ENCODE peak calls at places on chromosomes 4 and X, in four cellular contexts. One of them, this sample, is unnamed.

GRCh38 chr4:688695-689497 is at the start of gene SLC49A3:
- DNase-seq in IMR-90: no peak
- DNase-seq in testis: no peak
- DNase-seq in GM12878: no peak
- DNase-seq in this sample: no peak

GRCh38 chr4:122531514-122531913 is 75.0 kb upstream of the IL2 start:
- DNase-seq in IMR-90: no peak
- DNase-seq in testis: no peak
- DNase-seq in GM12878: no peak
- DNase-seq in this sample: no peak

GRCh38 chrX:33133320-33133719 is 78.0 kb downstream of the DMD start:
- DNase-seq in IMR-90: no peak
- DNase-seq in testis: no peak
- DNase-seq in GM12878: no peak
- DNase-seq in this sample: no peak

GRCh38 chr4:126572264-126572663 is 1060.5 kb upstream of the INTU start:
- DNase-seq in IMR-90: no peak
- DNase-seq in testis: no peak
- DNase-seq in GM12878: no peak
- DNase-seq in this sample: no peak

GRCh38 chr4:184142121-184143000 is 75.3 kb downstream of the ENPP6 start:
- DNase-seq in IMR-90: no peak
- DNase-seq in testis: no peak
- DNase-seq in GM12878: no peak
- DNase-seq in this sample: no peak

GRCh38 chr4:100083289-100083688 is 107.0 kb downstream of the DDIT4L start:
- DNase-seq in IMR-90: no peak
- DNase-seq in testis: no peak
- DNase-seq in GM12878: no peak
- DNase-seq in this sample: no peak

GRCh38 chrX:119478504-119478903 is 10.3 kb downstream of the SLC25A5 start:
- DNase-seq in IMR-90: no peak
- DNase-seq in testis: no peak
- DNase-seq in GM12878: no peak
- DNase-seq in this sample: no peak

GRCh38 chrX:15523088-15523487 is 22.5 kb downstream of the BMX start:
- DNase-seq in IMR-90: no peak
- DNase-seq in testis: no peak
- DNase-seq in GM12878: no peak
- DNase-seq in this sample: no peak

GRCh38 chrX:145821291-145821897 is 3.8 kb downstream of the SLITRK2 start:
- DNase-seq in IMR-90: no peak
- DNase-seq in testis: no peak
- DNase-seq in GM12878: no peak
- DNase-seq in this sample: no peak

GRCh38 chr4:8044699-8045098 is 105.0 kb upstream of the AFAP1 start:
- DNase-seq in IMR-90: no peak
- DNase-seq in testis: no peak
- DNase-seq in GM12878: no peak
- DNase-seq in this sample: no peak

GRCh38 chrX:19046343-19047215 is 62.7 kb upstream of the PHKA2 start:
- DNase-seq in IMR-90: peak
- DNase-seq in testis: no peak
- DNase-seq in GM12878: no peak
- DNase-seq in this sample: no peak

GRCh38 chr4:107167051-107167450 is 130.9 kb upstream of the DKK2 start:
- DNase-seq in IMR-90: no peak
- DNase-seq in testis: no peak
- DNase-seq in GM12878: no peak
- DNase-seq in this sample: no peak

GRCh38 chr4:30719363-30720020 is 677 bp upstream of the PCDH7 start:
- DNase-seq in IMR-90: peak
- DNase-seq in testis: no peak
- DNase-seq in GM12878: no peak
- DNase-seq in this sample: peak

GRCh38 chr4:34046580-34046979 is 2197.7 kb downstream of the ARAP2 start:
- DNase-seq in IMR-90: peak
- DNase-seq in testis: no peak
- DNase-seq in GM12878: no peak
- DNase-seq in this sample: no peak

GRCh38 chrX:131778269-131779218 is 234.7 kb downstream of the OR13H1 start:
- DNase-seq in IMR-90: peak
- DNase-seq in testis: no peak
- DNase-seq in GM12878: peak
- DNase-seq in this sample: no peak

GRCh38 chr4:108351806-108352205 is 183.1 kb upstream of the LEF1 start:
- DNase-seq in IMR-90: no peak
- DNase-seq in testis: no peak
- DNase-seq in GM12878: no peak
- DNase-seq in this sample: no peak

GRCh38 chrX:63764946-63765345 is 20.1 kb downstream of the ARHGEF9 start:
- DNase-seq in IMR-90: peak
- DNase-seq in testis: no peak
- DNase-seq in GM12878: no peak
- DNase-seq in this sample: no peak

GRCh38 chr4:99459546-99460042 is 24.5 kb upstream of the ADH7 start:
- DNase-seq in IMR-90: no peak
- DNase-seq in testis: no peak
- DNase-seq in GM12878: no peak
- DNase-seq in this sample: no peak

GRCh38 chr4:152734699-152735050 is 44.9 kb downstream of the TIGD4 start:
- DNase-seq in IMR-90: no peak
- DNase-seq in testis: no peak
- DNase-seq in GM12878: no peak
- DNase-seq in this sample: no peak

GRCh38 chr4:142095886-142096605 is 459.7 kb downstream of the IL15 start:
- DNase-seq in IMR-90: peak
- DNase-seq in testis: no peak
- DNase-seq in GM12878: no peak
- DNase-seq in this sample: no peak

GRCh38 chrX:16870861-16871584 is 861 bp upstream of the RBBP7 start:
- DNase-seq in IMR-90: no peak
- DNase-seq in testis: peak
- DNase-seq in GM12878: no peak
- DNase-seq in this sample: no peak

GRCh38 chrX:8868906-8869305 is 67.7 kb upstream of the FAM9A start:
- DNase-seq in IMR-90: peak
- DNase-seq in testis: no peak
- DNase-seq in GM12878: no peak
- DNase-seq in this sample: no peak

GRCh38 chrX:110569506-110569905 is 210.9 kb downstream of the RTL9 start:
- DNase-seq in IMR-90: no peak
- DNase-seq in testis: no peak
- DNase-seq in GM12878: no peak
- DNase-seq in this sample: no peak

GRCh38 chr4:169810325-169811323 is 52.9 kb upstream of the HPF1 start:
- DNase-seq in IMR-90: peak
- DNase-seq in testis: peak
- DNase-seq in GM12878: peak
- DNase-seq in this sample: peak

GRCh38 chr4:150515135-150515534 is 66.8 kb upstream of the MAB21L2 start:
- DNase-seq in IMR-90: no peak
- DNase-seq in testis: no peak
- DNase-seq in GM12878: no peak
- DNase-seq in this sample: no peak

GRCh38 chrX:45849261-45849660 is 648.6 kb upstream of the DIPK2B start:
- DNase-seq in IMR-90: peak
- DNase-seq in testis: no peak
- DNase-seq in GM12878: no peak
- DNase-seq in this sample: no peak

GRCh38 chrX:68934421-68934820 is 105.6 kb downstream of the EFNB1 start:
- DNase-seq in IMR-90: no peak
- DNase-seq in testis: peak
- DNase-seq in GM12878: no peak
- DNase-seq in this sample: no peak

GRCh38 chr4:108060686-108061321 is 71.1 kb downstream of the HADH start:
- DNase-seq in IMR-90: no peak
- DNase-seq in testis: no peak
- DNase-seq in GM12878: no peak
- DNase-seq in this sample: no peak

GRCh38 chr4:56434599-56435000 is 815 bp downstream of the PPAT start:
- DNase-seq in IMR-90: peak
- DNase-seq in testis: peak
- DNase-seq in GM12878: no peak
- DNase-seq in this sample: no peak

GRCh38 chr4:184094532-184095192 is 123.0 kb downstream of the ENPP6 start:
- DNase-seq in IMR-90: no peak
- DNase-seq in testis: peak
- DNase-seq in GM12878: no peak
- DNase-seq in this sample: no peak

GRCh38 chrX:120562569-120562926 is 1.8 kb upstream of the CUL4B start:
- DNase-seq in IMR-90: no peak
- DNase-seq in testis: no peak
- DNase-seq in GM12878: no peak
- DNase-seq in this sample: no peak

GRCh38 chrX:120559799-120560198 is 963 bp downstream of the CUL4B start:
- DNase-seq in IMR-90: no peak
- DNase-seq in testis: peak
- DNase-seq in GM12878: no peak
- DNase-seq in this sample: no peak

GRCh38 chrX:120561634-120562568 is 1.1 kb upstream of the CUL4B start:
- DNase-seq in IMR-90: no peak
- DNase-seq in testis: no peak
- DNase-seq in GM12878: no peak
- DNase-seq in this sample: no peak

GRCh38 chrX:120560405-120560841 is 339 bp downstream of the CUL4B start:
- DNase-seq in IMR-90: peak
- DNase-seq in testis: no peak
- DNase-seq in GM12878: no peak
- DNase-seq in this sample: no peak

DNA sequence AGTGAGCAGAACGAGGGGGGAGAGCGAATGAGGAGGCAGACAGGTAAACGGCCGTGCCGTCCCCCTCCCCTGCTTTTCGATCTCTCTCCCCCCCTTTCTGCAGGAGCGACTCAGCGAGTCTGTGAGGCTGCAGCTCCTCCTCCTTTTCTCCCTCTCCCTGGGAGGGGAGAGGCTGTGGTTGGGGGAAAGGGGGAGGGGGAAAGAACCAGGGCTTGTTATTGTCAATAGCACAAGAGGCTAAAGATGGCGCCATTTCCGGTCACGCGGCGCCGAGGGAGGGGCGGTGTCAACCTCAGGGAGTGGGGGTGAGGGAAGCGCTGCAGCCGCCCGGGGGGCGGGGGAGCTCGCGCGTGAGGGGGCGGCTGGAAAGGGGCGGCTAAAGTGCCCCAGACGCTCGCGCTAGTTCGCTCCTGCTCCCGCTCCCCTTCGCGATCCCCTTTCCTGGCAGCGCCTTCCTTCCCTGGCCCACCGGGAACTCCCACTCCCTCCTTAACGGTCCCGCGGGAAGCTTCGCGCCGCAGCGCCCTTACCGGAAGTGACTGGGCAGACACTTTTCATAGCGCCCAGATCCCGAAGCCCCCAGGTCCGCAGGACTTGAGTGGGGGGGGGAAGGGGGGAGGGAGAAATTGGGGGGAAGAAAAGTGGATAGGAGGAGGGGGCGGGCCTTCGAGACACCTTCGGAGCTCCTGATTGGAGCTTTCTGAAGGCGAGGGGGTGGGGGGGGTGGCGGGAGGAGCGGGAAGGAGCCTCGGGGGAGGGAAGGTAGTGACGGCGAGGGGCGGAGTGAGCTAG is at the start of gene CUL4B:
- DNase-seq in IMR-90: peak
- DNase-seq in testis: peak
- DNase-seq in GM12878: peak
- DNase-seq in this sample: peak
- TF ChIP-seq POLR2A in IMR-90: peak
- TF ChIP-seq POLR2A in testis: no peak
- TF ChIP-seq POLR2A in GM12878: peak
- TF ChIP-seq POLR2A in this sample: peak

GRCh38 chr4:24810016-24810415 is 14.6 kb downstream of the SOD3 start:
- DNase-seq in IMR-90: peak
- DNase-seq in testis: no peak
- DNase-seq in GM12878: no peak
- DNase-seq in this sample: no peak

GRCh38 chr4:24809376-24809775 is 14.0 kb downstream of the SOD3 start:
- DNase-seq in IMR-90: no peak
- DNase-seq in testis: no peak
- DNase-seq in GM12878: no peak
- DNase-seq in this sample: no peak

GRCh38 chr4:24816797-24817196 is 21.4 kb downstream of the SOD3 start:
- DNase-seq in IMR-90: no peak
- DNase-seq in testis: no peak
- DNase-seq in GM12878: no peak
- DNase-seq in this sample: no peak

GRCh38 chr4:24808955-24809354 is 13.6 kb downstream of the SOD3 start:
- DNase-seq in IMR-90: no peak
- DNase-seq in testis: no peak
- DNase-seq in GM12878: no peak
- DNase-seq in this sample: no peak

DNA sequence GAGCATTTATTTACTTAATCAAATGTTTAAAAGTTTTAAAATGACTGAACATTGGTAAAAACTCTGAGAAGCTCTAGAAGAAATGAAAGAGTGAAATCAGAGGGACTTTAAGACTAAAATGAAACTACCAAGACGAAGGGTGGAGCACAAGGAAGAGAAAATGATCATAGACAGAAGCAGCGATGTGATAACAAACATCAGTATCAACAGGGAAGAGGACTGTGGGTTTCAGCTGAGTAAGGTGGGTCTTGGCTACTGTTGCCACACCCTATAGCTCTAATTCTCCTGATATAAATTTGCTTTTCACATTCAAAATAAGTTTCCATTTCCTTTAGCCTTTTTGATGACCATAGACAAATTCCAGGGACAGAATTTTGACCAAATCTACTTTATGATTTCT is 18.4 kb downstream of the SOD3 start:
- DNase-seq in IMR-90: no peak
- DNase-seq in testis: no peak
- DNase-seq in GM12878: no peak
- DNase-seq in this sample: no peak
- TF ChIP-seq POLR2A in IMR-90: no peak
- TF ChIP-seq POLR2A in testis: no peak
- TF ChIP-seq POLR2A in GM12878: no peak
- TF ChIP-seq POLR2A in this sample: no peak

GRCh38 chr4:89056953-89057398 is at the start of gene FAM13A:
- DNase-seq in IMR-90: peak
- DNase-seq in testis: peak
- DNase-seq in GM12878: peak
- DNase-seq in this sample: no peak
- TF ChIP-seq POLR2A in IMR-90: no peak
- TF ChIP-seq POLR2A in testis: no peak
- TF ChIP-seq POLR2A in GM12878: no peak
- TF ChIP-seq POLR2A in this sample: no peak

DNA sequence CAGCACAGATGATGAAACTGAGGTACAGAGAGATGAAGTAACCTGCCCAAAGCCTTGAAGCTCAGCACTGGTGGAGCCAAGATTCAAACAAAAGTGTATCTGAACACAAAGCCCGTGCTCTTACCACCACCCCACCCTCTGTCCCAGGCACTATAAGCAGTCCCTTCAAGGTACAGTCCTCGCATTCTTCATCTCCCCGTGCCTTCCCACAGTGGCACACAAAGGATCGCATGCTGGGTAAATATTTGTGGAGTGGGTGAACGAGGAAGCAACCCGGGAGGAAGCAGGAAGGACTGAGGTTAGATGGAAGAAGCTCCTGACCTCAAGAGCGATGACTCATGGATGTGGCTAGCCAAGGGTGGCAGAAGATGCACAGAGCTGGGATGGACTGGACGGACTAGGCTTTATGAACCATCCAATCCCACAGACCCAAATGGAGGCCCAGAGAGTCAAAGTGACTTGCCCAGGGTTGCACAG is 18.4 kb downstream of the IQSEC2 start:
- DNase-seq in IMR-90: peak
- DNase-seq in testis: no peak
- DNase-seq in GM12878: no peak
- DNase-seq in this sample: no peak
- TF ChIP-seq POLR2A in IMR-90: no peak
- TF ChIP-seq POLR2A in testis: no peak
- TF ChIP-seq POLR2A in GM12878: no peak
- TF ChIP-seq POLR2A in this sample: no peak

This sample was measured in GM12892.